ENCODE peak calls at places on chromosomes 16 and 17, in four cellular contexts. Q is AG10803; J is stimulated activated CD4-positive, alpha-beta T cell treated with anti-CD3 and anti-CD28 coated beads, Interleukin-4, amount 100 ng/mL, for 1 hour; L is naive B cell. O is an unnamed sample.

GRCh38 chr17:2192367-2193028 is 111.1 kb downstream of the SMG6 start:
- DNase-seq in Q (peak), J (peak), L (no peak), O (peak)

GRCh38 chr17:75878174-75878998 is at the start of gene TRIM47:
- DNase-seq in J (no peak), L (no peak), Q (peak), O (no peak)

GRCh38 chr16:10729649-10730048 is 14.0 kb upstream of the NUBP1 start:
- DNase-seq in Q (peak), J (no peak), L (no peak), O (no peak)

GRCh38 chr17:879546-879945 is 97.4 kb downstream of the MRM3 start:
- DNase-seq in Q (peak), J (peak), L (peak), O (peak)

GRCh38 chr17:58330997-58331814 is 2.6 kb upstream of the TSPOAP1 start:
- DNase-seq in J (peak), L (peak), Q (no peak), O (peak)

GRCh38 chr17:75565066-75565465 is 22.5 kb upstream of the MYO15B start:
- DNase-seq in J (no peak), Q (peak), L (no peak), O (no peak)

GRCh38 chr16:29925173-29925804 is 737 bp downstream of the KCTD13 start:
- DNase-seq in J (no peak), Q (no peak), L (no peak), O (peak)

GRCh38 chr16:66521951-66522771 is 27.8 kb downstream of the TK2 start:
- DNase-seq in Q (peak), J (peak), L (peak), O (peak)

GRCh38 chr16:59701987-59702386 is 967.9 kb upstream of the GOT2 start:
- DNase-seq in L (no peak), Q (peak), J (no peak), O (no peak)

GRCh38 chr16:68737730-68738590 is 868 bp downstream of the CDH1 start:
- DNase-seq in L (no peak), J (peak), Q (no peak), O (no peak)

GRCh38 chr16:3157229-3158013 is 22.6 kb downstream of the ZNF213 start:
- DNase-seq in J (peak), Q (peak), L (peak), O (peak)

GRCh38 chr17:77898521-77899434 is 59.7 kb upstream of the TNRC6C start:
- DNase-seq in J (no peak), L (no peak), Q (no peak), O (no peak)

GRCh38 chr17:35256629-35257028 is 13.8 kb downstream of the SLFN5 start:
- DNase-seq in L (no peak), Q (no peak), J (no peak), O (no peak)

GRCh38 chr17:80005360-80006338 is 30.0 kb downstream of the TBC1D16 start:
- DNase-seq in Q (no peak), J (peak), L (peak), O (peak)

GRCh38 chr16:75079346-75079926 is 37.1 kb downstream of the LDHD start:
- DNase-seq in L (no peak), Q (no peak), J (no peak), O (peak)

GRCh38 chr17:36971508-36971907 is 22.8 kb downstream of the AATF start:
- DNase-seq in L (no peak), J (no peak), Q (no peak), O (no peak)

GRCh38 chr17:77451271-77451893 is 310.6 kb downstream of the SEC14L1 start:
- DNase-seq in Q (peak), L (peak), J (peak), O (peak)

GRCh38 chr17:75994802-75995350 is 5.8 kb upstream of the CDK3 start:
- DNase-seq in Q (no peak), L (no peak), J (no peak), O (no peak)

GRCh38 chr17:39239640-39240314 is 14.0 kb upstream of the STAC2 start:
- DNase-seq in Q (no peak), J (peak), L (peak), O (peak)

GRCh38 chr16:11089504-11090124 is 145.2 kb downstream of the CLEC16A start:
- DNase-seq in L (no peak), J (no peak), Q (peak), O (no peak)

GRCh38 chr17:79003661-79004411 is 5.7 kb downstream of the CANT1 start:
- DNase-seq in L (no peak), J (no peak), Q (no peak), O (no peak)

GRCh38 chr16:81590714-81591537 is 146.3 kb downstream of the CMIP start:
- DNase-seq in L (no peak), Q (no peak), J (no peak), O (no peak)

GRCh38 chr17:60629120-60629519 is 29.1 kb downstream of the PPM1D start:
- DNase-seq in L (no peak), Q (no peak), J (no peak), O (no peak)

GRCh38 chr16:50303605-50304466 is 37.5 kb downstream of the ADCY7 start:
- DNase-seq in L (no peak), Q (peak), J (no peak), O (peak)

GRCh38 chr16:67207116-67207856 is 8.4 kb downstream of the ELMO3 start:
- DNase-seq in Q (no peak), J (no peak), L (no peak), O (no peak)

O was measured in activated effector memory CD4-positive, alpha-beta T cell treated with anti-CD3 and anti-CD28 coated beads, Interleukin-2, amount 50 U/mL, for 16 hours.